ENCODE peak calls at places on chromosomes 6 and 20, in four cellular contexts. B is pancreas, R is uterus, Q is brain microvascular endothelial cell. E is an unnamed sample.

GRCh38 chr6:30541515-30542403 is 14.5 kb downstream of the GNL1 start:
- DNase-seq in B (peak), R (peak), Q (peak), E (peak)

GRCh38 chr6:34592208-34592952 is 36.3 kb upstream of the SPDEF start:
- DNase-seq in B (no peak), R (peak), Q (no peak), E (no peak)

GRCh38 chr6:111718990-111719389 is 113.3 kb upstream of the TRAF3IP2 start:
- DNase-seq in B (no peak), R (no peak), Q (no peak), E (no peak)

GRCh38 chr6:46605091-46605797 is 47.4 kb downstream of the CYP39A1 start:
- DNase-seq in Q (no peak), B (no peak), R (no peak), E (no peak)

GRCh38 chr20:4443016-4443415 is 278.7 kb upstream of the PRND start:
- DNase-seq in R (no peak), B (no peak), Q (no peak), E (no peak)

GRCh38 chr6:170480045-170480714 is 72.9 kb downstream of the PSMB1 start:
- DNase-seq in Q (peak), B (peak), R (no peak), E (no peak)

GRCh38 chr20:2417142-2417541 is 36.4 kb downstream of the TGM6 start:
- DNase-seq in R (no peak), B (no peak), Q (no peak), E (no peak)

GRCh38 chr6:134415194-134415593 is 97.3 kb upstream of the SGK1 start:
- DNase-seq in B (no peak), R (no peak), Q (no peak), E (no peak)

GRCh38 chr20:38927902-38928578 is 1.8 kb downstream of the FAM83D start:
- DNase-seq in R (no peak), B (no peak), Q (no peak), E (no peak)

GRCh38 chr6:11460001-11460668 is 77.4 kb upstream of the TMEM170B start:
- DNase-seq in B (no peak), Q (peak), R (no peak), E (no peak)

GRCh38 chr6:29967379-29968010 is 25.2 kb downstream of the HLA-A start:
- DNase-seq in B (peak), Q (no peak), R (no peak), E (no peak)

GRCh38 chr6:52834481-52834880 is 6.1 kb downstream of the GSTA5 start:
- DNase-seq in R (no peak), Q (no peak), B (no peak), E (no peak)

DNA sequence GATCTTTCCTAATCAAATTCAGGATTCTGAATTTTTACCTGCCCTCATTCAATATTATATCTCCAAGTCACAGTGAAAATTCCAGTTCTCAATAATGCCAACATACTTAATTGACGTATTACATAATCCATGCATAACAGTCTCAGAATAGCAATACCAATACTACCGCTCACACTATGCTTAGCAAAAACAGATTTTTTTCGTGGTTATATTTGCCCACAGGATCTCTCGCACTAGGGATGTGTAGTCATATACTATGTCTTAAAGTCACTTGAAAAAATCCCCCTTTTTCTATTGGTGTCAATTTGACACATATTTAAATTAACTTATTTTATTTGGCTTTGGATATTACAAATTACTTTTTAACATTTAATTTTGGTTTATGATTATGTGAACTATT is 323.1 kb upstream of the SLC35B3 start:
- DNase-seq in Q (no peak), B (no peak), R (no peak), E (no peak)
- TF ChIP-seq CTCF in Q (no peak), B (no peak), R (no peak), E (no peak)

DNA sequence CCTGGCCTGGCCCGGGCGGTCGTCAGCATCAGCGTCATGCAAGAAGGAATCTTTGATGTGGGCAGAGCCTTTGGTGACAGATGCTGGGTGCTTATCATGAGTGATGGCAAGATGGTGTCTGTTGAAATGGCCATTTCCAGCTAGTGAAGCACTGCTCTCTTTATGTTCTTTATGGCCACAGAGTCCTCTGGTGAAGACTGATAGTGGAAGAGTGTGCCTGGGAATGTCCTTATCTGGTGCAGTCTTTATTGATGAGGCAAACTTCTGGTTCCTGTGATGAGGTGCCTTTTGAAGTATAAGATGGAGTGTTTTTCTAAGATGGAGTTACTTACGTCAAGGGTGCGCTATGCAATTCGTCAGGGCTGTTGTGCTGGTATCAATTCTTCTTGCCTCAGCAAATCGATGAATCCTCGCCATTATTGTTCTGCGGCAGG is 22.6 kb upstream of the CCR6 start:
- DNase-seq in R (no peak), Q (no peak), B (no peak), E (no peak)
- H3K4me3 ChIP-seq in R (no peak), Q (no peak), B (no peak), E (no peak)

DNA sequence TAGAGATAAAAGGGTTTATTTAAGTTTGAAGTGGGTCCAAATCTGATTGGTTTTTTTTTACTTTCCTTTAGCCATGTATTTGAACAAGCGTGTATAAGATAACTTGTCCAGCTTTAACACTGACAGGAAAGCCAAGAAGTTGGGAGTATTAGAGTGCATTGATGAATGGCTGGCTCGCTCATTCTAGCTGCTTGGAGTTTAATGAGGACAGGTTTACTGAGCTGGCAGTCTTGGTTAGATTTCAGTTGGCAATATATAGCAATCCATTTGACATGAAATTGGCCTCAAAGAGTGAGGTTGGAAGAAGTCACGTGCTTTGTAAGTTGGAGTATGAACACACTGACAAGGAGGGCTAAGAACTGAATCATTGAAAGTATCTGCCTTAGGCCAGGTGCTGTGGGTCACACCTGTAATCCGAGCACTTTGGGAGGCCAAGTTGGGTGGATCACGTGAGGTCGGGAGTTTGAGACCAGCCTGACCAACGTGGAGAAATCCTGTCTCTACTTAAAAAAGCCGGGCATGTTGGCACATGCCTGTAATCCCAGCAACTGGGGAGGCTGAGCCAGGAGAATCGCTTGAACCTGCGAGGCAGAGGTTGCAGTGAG is 13.7 kb downstream of the SRSF3 start:
- DNase-seq in Q (no peak), B (peak), R (no peak), E (no peak)
- H3K27ac ChIP-seq in Q (no peak), B (peak), R (no peak), E (peak)

DNA sequence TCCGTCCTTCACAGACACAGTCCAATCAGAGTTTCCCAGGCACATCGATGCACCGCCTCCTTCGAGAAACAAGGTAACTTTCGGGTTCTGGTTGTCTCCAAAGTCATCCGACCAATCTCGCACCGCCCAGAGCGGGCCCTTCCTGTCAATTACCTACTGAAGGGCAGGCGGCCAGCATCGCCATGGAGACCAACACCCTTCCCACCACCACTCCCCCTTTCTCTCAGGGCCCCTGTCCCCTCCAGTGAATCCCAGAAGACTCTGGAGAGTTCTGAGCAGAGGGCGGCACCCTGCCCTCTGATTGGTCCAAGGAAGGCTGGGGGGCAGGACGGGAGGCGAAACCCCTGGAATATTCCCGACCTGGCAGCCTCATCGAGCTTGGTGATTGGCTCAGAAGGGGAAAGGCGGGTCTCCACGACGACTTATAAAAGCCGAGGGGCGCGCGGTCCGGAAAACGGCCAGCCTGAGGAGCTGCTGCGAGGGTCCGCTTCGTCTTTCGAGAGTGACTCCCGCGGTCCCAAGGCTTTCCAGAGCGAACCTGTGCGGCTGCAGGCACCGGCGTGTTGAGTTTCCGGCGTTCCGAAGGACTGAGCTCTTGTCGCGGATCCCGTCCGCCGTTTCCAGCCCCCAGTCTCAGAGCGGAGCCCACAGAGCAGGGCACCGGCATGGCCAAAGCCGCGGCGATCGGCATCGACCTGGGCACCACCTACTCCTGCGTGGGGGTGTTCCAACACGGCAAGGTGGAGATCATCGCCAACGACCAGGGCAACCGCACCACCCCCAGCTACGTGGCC is at the start of gene HSPA1B:
- DNase-seq in R (peak), B (peak), Q (peak), E (peak)
- TF ChIP-seq CTCF in R (no peak), B (no peak), Q (no peak), E (no peak)